ENCODE peak calls at places on chromosomes 1 and 21, in eight cellular contexts. L, J, X, F, I, Q, M and G are unnamed samples. For H3K9me2, the result is how much of the 10 kb centered on the place peaks cover.

GRCh38 chr1:180156631-180157091 is 2.0 kb downstream of the QSOX1 start:
- DNase-seq in Q (peak), L (peak), I (peak), X (no peak), M (no peak), J (no peak), F (no peak), G (no peak)

GRCh38 chr1:230540416-230540815 is 101.9 kb upstream of the COG2 start:
- DNase-seq in J (no peak), X (no peak), I (no peak), M (no peak), L (no peak), F (no peak), Q (no peak), G (no peak)

GRCh38 chr1:12475158-12475934 is 142.7 kb downstream of the DHRS3 start:
- DNase-seq in L (no peak), I (peak), Q (peak), J (no peak), F (no peak), X (no peak), M (no peak), G (no peak)

GRCh38 chr1:117110774-117111173 is 10.8 kb downstream of the TRIM45 start:
- DNase-seq in J (no peak), Q (peak), L (peak), F (no peak), M (no peak), I (peak), X (no peak), G (no peak)

GRCh38 chr1:177383715-177384114 is 213.0 kb downstream of the BRINP2 start:
- DNase-seq in M (no peak), L (peak), Q (no peak), X (no peak), I (no peak), F (no peak), J (no peak), G (no peak)

GRCh38 chr1:89068291-89068690 is 3.3 kb upstream of the GBP1 start:
- DNase-seq in I (peak), J (no peak), M (no peak), F (no peak), Q (peak), L (peak), X (no peak), G (no peak)

GRCh38 chr21:39660191-39660590 is 47.5 kb downstream of the B3GALT5 start:
- DNase-seq in J (peak), I (peak), M (no peak), L (peak), X (no peak), Q (no peak), F (no peak), G (no peak)

GRCh38 chr21:44903689-44904088 is 17.0 kb downstream of the ITGB2 start:
- DNase-seq in J (no peak), M (no peak), L (no peak), I (no peak), F (no peak), Q (no peak), X (no peak), G (no peak)

GRCh38 chr21:39913651-39914145 is 46.5 kb downstream of the PCP4 start:
- DNase-seq in I (no peak), F (no peak), L (no peak), J (no peak), M (no peak), X (no peak), Q (no peak), G (no peak)

GRCh38 chr1:226799634-226800281 is 60.7 kb upstream of the ITPKB start:
- DNase-seq in F (no peak), X (no peak), M (no peak), I (no peak), Q (no peak), J (no peak), L (no peak), G (no peak)

GRCh38 chr1:21849909-21850576 is 38.0 kb downstream of the LDLRAD2 start:
- DNase-seq in F (no peak), I (no peak), X (no peak), L (no peak), Q (no peak), M (no peak), J (no peak), G (no peak)

GRCh38 chr1:203167026-203167912 is 8.4 kb downstream of the MYBPH start:
- DNase-seq in J (no peak), L (peak), I (no peak), Q (no peak), F (peak), M (peak), X (no peak), G (no peak)

GRCh38 chr21:38930838-38931237 is 125.1 kb downstream of the ETS2 start:
- DNase-seq in M (no peak), F (no peak), I (no peak), X (no peak), L (peak), Q (no peak), J (no peak), G (no peak)

GRCh38 chr1:25145775-25146381 is 86.4 kb downstream of the SYF2 start:
- DNase-seq in F (no peak), M (peak), X (no peak), Q (no peak), I (no peak), L (no peak), J (no peak), G (peak)

GRCh38 chr1:167627865-167628641 is 2.0 kb upstream of the RCSD1 start:
- DNase-seq in Q (peak), X (peak), M (peak), J (no peak), L (no peak), F (no peak), I (peak), G (peak)

GRCh38 chr1:219963432-219963831 is 35.1 kb upstream of the SLC30A10 start:
- DNase-seq in M (no peak), J (no peak), X (no peak), I (peak), L (no peak), F (no peak), Q (no peak), G (no peak)

GRCh38 chr1:86394416-86394815 is 1.7 kb downstream of the ODF2L start:
- DNase-seq in L (peak), X (no peak), M (no peak), I (peak), F (no peak), Q (no peak), J (no peak), G (no peak)

GRCh38 chr1:46254668-46255067 is 7.1 kb downstream of the RAD54L start:
- DNase-seq in J (no peak), F (no peak), M (no peak), X (no peak), I (no peak), L (no peak), Q (no peak), G (no peak)

GRCh38 chr21:16330340-16331319 is 600.8 kb downstream of the USP25 start:
- DNase-seq in Q (no peak), M (peak), J (peak), I (peak), L (peak), X (peak), F (peak), G (peak)

GRCh38 chr1:35708179-35708891 is 10.3 kb downstream of the C1orf216 start:
- DNase-seq in X (no peak), Q (no peak), J (peak), L (peak), F (peak), M (no peak), I (no peak), G (no peak)

GRCh38 chr1:109849670-109850069 is 61.0 kb upstream of the CSF1 start:
- DNase-seq in I (no peak), J (no peak), M (no peak), X (no peak), F (no peak), L (no peak), Q (no peak), G (no peak)

GRCh38 chr1:2108877-2109580 is 58.8 kb downstream of the PRKCZ start:
- DNase-seq in M (no peak), J (no peak), X (no peak), F (no peak), Q (no peak), L (no peak), I (no peak), G (no peak)

GRCh38 chr1:229848762-229849677 is 218.0 kb upstream of the GALNT2 start:
- DNase-seq in Q (no peak), F (peak), L (peak), J (peak), I (peak), M (peak), X (peak), G (peak)

GRCh38 chr1:40508375-40509341 is at the start of gene EXO5:
- DNase-seq in Q (peak), F (peak), M (peak), J (peak), L (peak), I (peak), X (peak), G (peak)

GRCh38 chr1:234400773-234401172 is 27.5 kb downstream of the COA6 start:
- DNase-seq in J (no peak), X (peak), I (no peak), F (no peak), L (no peak), Q (no peak), M (no peak), G (no peak)

GRCh38 chr1:227773558-227773957 is 38.3 kb downstream of the SNAP47 start:
- DNase-seq in F (no peak), L (no peak), Q (no peak), J (no peak), M (no peak), X (no peak), I (no peak), G (no peak)

GRCh38 chr1:17167783-17168479 is 37.0 kb upstream of the PADI1 start:
- DNase-seq in L (peak), J (no peak), Q (peak), X (no peak), M (no peak), F (no peak), I (peak), G (no peak)

GRCh38 chr1:115764541-115764940 is 4.0 kb downstream of the CASQ2 start:
- DNase-seq in F (peak), Q (peak), I (peak), J (peak), X (no peak), L (peak), M (no peak), G (no peak)

GRCh38 chr21:37762606-37763005 is 153.7 kb downstream of the KCNJ6 start:
- DNase-seq in L (no peak), Q (no peak), M (no peak), J (no peak), X (no peak), F (no peak), I (no peak), G (no peak)

GRCh38 chr1:171743014-171743870 is 1.4 kb upstream of the VAMP4 start:
- DNase-seq in L (peak), X (peak), I (peak), M (peak), J (no peak), F (no peak), Q (no peak), G (no peak)

GRCh38 chr1:44144962-44145756 is 3.7 kb upstream of the KLF18 start:
- DNase-seq in I (no peak), J (no peak), Q (no peak), L (peak), X (no peak), F (no peak), M (no peak), G (no peak)

GRCh38 chr21:46091631-46092025 is 6.3 kb upstream of the COL6A2 start:
- DNase-seq in L (no peak), F (no peak), M (no peak), I (no peak), Q (no peak), X (no peak), J (no peak), G (no peak)

GRCh38 chr1:3032970-3033794 is 11.9 kb downstream of the ACTRT2 start:
- DNase-seq in L (no peak), X (no peak), I (no peak), Q (no peak), F (no peak), M (no peak), J (no peak), G (no peak)

GRCh38 chr1:226654046-226654445 is 85.0 kb downstream of the ITPKB start:
- DNase-seq in X (peak), L (peak), F (peak), J (no peak), I (no peak), Q (no peak), M (peak), G (no peak)

GRCh38 chr21:34280389-34280795 is 83.4 kb upstream of the KCNE2 start:
- DNase-seq in F (no peak), Q (no peak), X (no peak), M (no peak), L (peak), J (no peak), I (no peak), G (no peak)

GRCh38 chr1:64171797-64172281 is 31.6 kb upstream of the UBE2U start:
- DNase-seq in L (peak), J (no peak), I (peak), F (no peak), Q (peak), M (no peak), X (peak), G (no peak)

GRCh38 chr1:243500506-243500905 is 244.7 kb downstream of the SDCCAG8 start:
- DNase-seq in L (peak), Q (no peak), M (no peak), J (no peak), I (no peak), F (no peak), X (no peak), G (no peak)

GRCh38 chr1:225596736-225597135 is 56.2 kb downstream of the ENAH start:
- DNase-seq in M (no peak), J (no peak), X (no peak), Q (no peak), I (no peak), F (no peak), L (no peak), G (no peak)

GRCh38 chr1:225597926-225598575 is 54.9 kb downstream of the ENAH start:
- DNase-seq in Q (no peak), I (peak), X (no peak), J (no peak), F (no peak), M (no peak), L (peak), G (no peak)

GRCh38 chr1:225596152-225596551 is 56.8 kb downstream of the ENAH start:
- DNase-seq in X (no peak), L (peak), I (peak), F (no peak), Q (no peak), M (no peak), J (no peak), G (no peak)

GRCh38 chr1:225601902-225602589 is 50.9 kb downstream of the ENAH start:
- DNase-seq in X (no peak), J (no peak), I (no peak), F (no peak), M (no peak), Q (no peak), L (no peak), G (no peak)

GRCh38 chr1:225598847-225599246 is 54.1 kb downstream of the ENAH start:
- DNase-seq in J (no peak), M (no peak), F (no peak), I (peak), Q (peak), L (no peak), X (no peak), G (no peak)
- H3K9me2 ChIP-seq in J (under half), M (under half), F (under half), I (under half), Q (under half), L (under half), X (under half), G (under half)

GRCh38 chr21:41581592-41582228 is 73.8 kb upstream of the TMPRSS2 start:
- DNase-seq in F (no peak), Q (no peak), L (no peak), I (no peak), J (no peak), X (no peak), M (no peak), G (no peak)
- H3K4me3 ChIP-seq in F (no peak), Q (no peak), L (no peak), I (peak), J (no peak), X (no peak), M (no peak), G (no peak)

GRCh38 chr1:31593136-31593665 is 16.9 kb downstream of the TINAGL1 start:
- DNase-seq in Q (no peak), J (no peak), F (no peak), X (no peak), L (no peak), M (no peak), I (no peak), G (no peak)

GRCh38 chr1:31588751-31589515 is 12.6 kb downstream of the TINAGL1 start:
- DNase-seq in L (peak), F (peak), I (peak), X (no peak), Q (peak), M (no peak), J (no peak), G (no peak)

GRCh38 chr1:31593770-31594632 is 17.7 kb downstream of the TINAGL1 start:
- DNase-seq in Q (peak), X (peak), F (peak), I (peak), J (peak), M (peak), L (peak), G (peak)

GRCh38 chr1:31591425-31592093 is 15.2 kb downstream of the TINAGL1 start:
- DNase-seq in J (peak), F (no peak), L (peak), M (no peak), I (peak), Q (peak), X (no peak), G (no peak)

DNA sequence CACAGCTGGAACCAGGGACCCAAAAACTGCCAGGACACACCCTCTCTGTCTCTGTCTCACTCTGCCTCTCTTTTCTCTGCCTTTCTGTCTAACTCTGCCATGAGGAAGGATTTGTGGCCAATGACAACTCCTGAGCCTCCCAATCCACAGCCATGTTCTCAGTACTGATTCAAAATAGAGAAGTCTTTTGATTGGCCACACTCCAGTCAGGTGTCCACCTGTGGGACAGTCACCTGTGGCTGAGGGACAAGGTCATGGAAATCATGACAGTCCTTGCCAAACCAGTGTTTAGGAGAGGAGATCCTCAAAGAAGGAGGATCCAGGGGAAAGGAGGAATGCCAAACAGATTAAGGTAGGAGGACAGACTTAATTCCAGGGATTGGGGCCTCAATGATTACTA is 15.8 kb downstream of the TINAGL1 start:
- DNase-seq in I (peak), Q (no peak), F (no peak), L (no peak), X (no peak), J (no peak), M (no peak), G (no peak)
- H3K27ac ChIP-seq in I (peak), Q (peak), F (no peak), L (no peak), X (no peak), J (peak), M (no peak), G (no peak)

GRCh38 chr1:37708471-37708870 is 16.2 kb downstream of the CDCA8 start:
- DNase-seq in J (no peak), I (no peak), F (no peak), L (no peak), X (no peak), Q (no peak), M (no peak), G (no peak)
- H3K9me2 ChIP-seq in J (under half), I (under half), F (under half), L (under half), X (under half), Q (under half), M (under half), G (under half)

GRCh38 chr1:9070421-9071015 is 1.1 kb upstream of the SLC2A5 start:
- DNase-seq in L (no peak), F (no peak), X (no peak), J (no peak), Q (no peak), M (no peak), I (no peak), G (no peak)

GRCh38 chr1:9069324-9070100 is at the start of gene SLC2A5:
- DNase-seq in Q (no peak), J (no peak), X (peak), I (no peak), F (no peak), L (peak), M (peak), G (peak)

GRCh38 chr1:9065213-9065751 is 4.2 kb downstream of the SLC2A5 start:
- DNase-seq in Q (no peak), X (no peak), I (no peak), M (no peak), L (no peak), J (no peak), F (no peak), G (peak)

GRCh38 chr1:9068971-9069323 is 488 bp downstream of the SLC2A5 start:
- DNase-seq in X (no peak), F (no peak), L (peak), M (no peak), I (no peak), Q (no peak), J (no peak), G (peak)

GRCh38 chr1:9066945-9067807 is 2.3 kb downstream of the SLC2A5 start:
- DNase-seq in X (no peak), J (no peak), L (peak), I (peak), Q (peak), M (no peak), F (no peak), G (peak)
- H3K4me3 ChIP-seq in X (no peak), J (no peak), L (no peak), I (no peak), Q (no peak), M (no peak), F (no peak), G (peak)